ENCODE peak calls at places on chromosome 4, in five cellular contexts. H, W, R, E and Y are unnamed samples.

GRCh38 chr4:150573534-150573933 is 8.4 kb upstream of the MAB21L2 start:
- DNase-seq in R (no peak), H (no peak), W (peak; percentile 64), E (no peak), Y (no peak)

GRCh38 chr4:48079972-48080391 is 54.1 kb downstream of the TXK start:
- DNase-seq in H (no peak), E (no peak), R (no peak), W (peak; percentile 62), Y (no peak)

GRCh38 chr4:945274-946102 is 13.2 kb downstream of the TMEM175 start:
- DNase-seq in R (no peak), W (no peak), H (no peak), E (no peak), Y (no peak)

GRCh38 chr4:136369073-136369472 is 1163.2 kb downstream of the PCDH18 start:
- DNase-seq in H (no peak), W (peak; percentile 69), E (no peak), R (no peak), Y (no peak)

GRCh38 chr4:74426101-74426500 is 18.8 kb upstream of the AREG start:
- DNase-seq in R (no peak), E (no peak), H (no peak), W (no peak), Y (no peak)

GRCh38 chr4:146949559-146949958 is 3.9 kb upstream of the TTC29 start:
- DNase-seq in E (no peak), H (no peak), R (no peak), W (no peak), Y (no peak)

GRCh38 chr4:57265831-57266582 is 155.8 kb upstream of the IGFBP7 start:
- DNase-seq in H (no peak), E (no peak), R (no peak), W (no peak), Y (no peak)

GRCh38 chr4:110245567-110245966 is 47.2 kb upstream of the ELOVL6 start:
- DNase-seq in R (no peak), H (no peak), W (peak; percentile 56), E (no peak), Y (no peak)

GRCh38 chr4:184762100-184762499 is 28.2 kb upstream of the CENPU start:
- DNase-seq in W (no peak), E (no peak), H (no peak), R (no peak), Y (peak; percentile 57)

GRCh38 chr4:141121768-141122415 is 11.4 kb downstream of the RNF150 start:
- DNase-seq in R (no peak), W (no peak), E (no peak), H (no peak), Y (no peak)

GRCh38 chr4:172392741-172393140 is 579.5 kb downstream of the GALNTL6 start:
- DNase-seq in E (no peak), R (no peak), W (no peak), H (no peak), Y (no peak)

GRCh38 chr4:48483777-48484493 is 792 bp downstream of the SLC10A4 start:
- DNase-seq in R (no peak), H (no peak), W (no peak), E (no peak), Y (no peak)

GRCh38 chr4:158033416-158033863 is 139.4 kb downstream of the GASK1B start:
- DNase-seq in R (no peak), E (no peak), W (peak; percentile 78), H (no peak), Y (no peak)

GRCh38 chr4:131644619-131645018 is 1504.5 kb upstream of the PCDH10 start:
- DNase-seq in W (no peak), H (no peak), E (no peak), R (no peak), Y (no peak)

GRCh38 chr4:39541987-39542632 is 14.9 kb upstream of the UGDH start:
- DNase-seq in H (no peak), E (no peak), W (no peak), R (no peak), Y (no peak)

GRCh38 chr4:52052475-52052780 is 1.3 kb downstream of the SPATA18 start:
- DNase-seq in W (peak; percentile 49), E (no peak), R (peak; percentile 16), H (no peak), Y (no peak)

GRCh38 chr4:130257271-130257670 is 1161.3 kb downstream of the C4orf33 start:
- DNase-seq in W (peak; percentile 81), E (no peak), H (no peak), R (no peak), Y (no peak)

GRCh38 chr4:102868782-102869568 is at the start of gene CISD2:
- DNase-seq in E (peak; percentile 96), W (peak; percentile 80), H (peak; percentile 87), R (peak; percentile 81), Y (peak; percentile 92)

GRCh38 chr4:149404143-149404542 is 411.5 kb downstream of the IQCM start:
- DNase-seq in W (no peak), R (no peak), E (no peak), H (no peak), Y (no peak)

DNA sequence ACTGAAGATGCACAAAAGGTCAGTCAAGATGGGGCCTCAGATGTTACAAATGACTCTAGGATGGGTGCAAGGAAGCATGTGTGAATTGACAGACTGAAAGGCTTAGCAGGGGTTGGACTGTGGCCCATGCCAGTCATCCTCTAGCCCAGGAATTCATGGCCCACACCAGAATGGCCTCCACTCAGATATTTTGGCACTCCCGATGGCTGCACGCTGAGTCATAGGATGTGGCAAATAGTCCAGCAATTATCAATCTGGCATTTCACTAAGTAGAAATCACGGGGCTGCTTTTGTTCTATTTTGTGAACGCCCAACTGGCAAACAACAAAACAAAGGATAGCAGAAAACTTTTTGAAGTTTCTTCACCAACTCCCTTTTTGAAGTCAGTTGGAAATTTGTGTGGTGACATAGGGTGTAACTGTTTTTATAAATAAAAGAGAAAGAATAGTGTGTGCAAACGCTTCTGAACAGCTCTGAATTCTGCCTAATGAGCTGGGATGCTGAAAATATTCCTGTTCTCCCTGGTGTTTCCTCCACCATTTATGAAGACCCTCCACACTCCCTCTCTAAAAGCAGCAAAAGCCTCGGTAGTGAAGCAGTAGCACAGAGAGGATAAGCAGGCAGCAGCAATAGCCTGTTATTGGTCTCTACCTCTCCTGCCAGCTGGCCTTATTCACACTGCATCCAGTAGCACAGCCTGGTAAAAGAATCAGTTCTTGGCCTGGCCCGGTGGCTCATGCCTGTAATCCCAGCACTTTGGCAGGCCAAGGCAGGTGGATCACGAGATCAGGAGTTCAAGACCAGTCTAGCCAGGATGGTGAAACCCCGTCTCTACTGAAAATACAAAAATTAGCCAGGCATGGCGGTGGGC is 406.2 kb downstream of the IQCM start:
- DNase-seq in W (peak; percentile 92), R (no peak), E (no peak), H (no peak), Y (no peak)
- H3K4me3 ChIP-seq in W (no peak overlapping the region), R (no peak overlapping the region), E (no peak overlapping the region), H (no peak overlapping the region), Y (no peak overlapping the region)

GRCh38 chr4:84497220-84497834 is 1.8 kb downstream of the NKX6-1 start:
- DNase-seq in R (no peak), H (no peak), E (no peak), W (peak; percentile 41), Y (no peak)
- H3K4me3 ChIP-seq in R (no peak overlapping the region), H (no peak overlapping the region), E (peak overlapping the region; percentile 42), W (peak overlapping the region; percentile 54), Y (no peak overlapping the region)

GRCh38 chr4:25658357-25658771 is 2.7 kb downstream of the SLC34A2 start:
- DNase-seq in H (no peak), W (no peak), R (no peak), E (no peak), Y (no peak)
- H3K4me3 ChIP-seq in H (no peak overlapping the region), W (no peak overlapping the region), R (no peak overlapping the region), E (no peak overlapping the region), Y (no peak overlapping the region)

GRCh38 chr4:119626943-119627266 is 1.7 kb downstream of the PDE5A start:
- DNase-seq in H (no peak), R (no peak), E (no peak), W (no peak), Y (no peak)

GRCh38 chr4:119629142-119629471 is 503 bp upstream of the PDE5A start:
- DNase-seq in H (no peak), E (no peak), W (no peak), R (no peak), Y (no peak)

GRCh38 chr4:119628281-119629141 is at the start of gene PDE5A:
- DNase-seq in W (peak; percentile 60), E (peak; percentile 92), H (peak; percentile 52), R (no peak), Y (peak; percentile 70)

GRCh38 chr4:119626420-119626819 is 2.2 kb downstream of the PDE5A start:
- DNase-seq in R (no peak), W (no peak), H (no peak), E (peak; percentile 44), Y (no peak)

DNA sequence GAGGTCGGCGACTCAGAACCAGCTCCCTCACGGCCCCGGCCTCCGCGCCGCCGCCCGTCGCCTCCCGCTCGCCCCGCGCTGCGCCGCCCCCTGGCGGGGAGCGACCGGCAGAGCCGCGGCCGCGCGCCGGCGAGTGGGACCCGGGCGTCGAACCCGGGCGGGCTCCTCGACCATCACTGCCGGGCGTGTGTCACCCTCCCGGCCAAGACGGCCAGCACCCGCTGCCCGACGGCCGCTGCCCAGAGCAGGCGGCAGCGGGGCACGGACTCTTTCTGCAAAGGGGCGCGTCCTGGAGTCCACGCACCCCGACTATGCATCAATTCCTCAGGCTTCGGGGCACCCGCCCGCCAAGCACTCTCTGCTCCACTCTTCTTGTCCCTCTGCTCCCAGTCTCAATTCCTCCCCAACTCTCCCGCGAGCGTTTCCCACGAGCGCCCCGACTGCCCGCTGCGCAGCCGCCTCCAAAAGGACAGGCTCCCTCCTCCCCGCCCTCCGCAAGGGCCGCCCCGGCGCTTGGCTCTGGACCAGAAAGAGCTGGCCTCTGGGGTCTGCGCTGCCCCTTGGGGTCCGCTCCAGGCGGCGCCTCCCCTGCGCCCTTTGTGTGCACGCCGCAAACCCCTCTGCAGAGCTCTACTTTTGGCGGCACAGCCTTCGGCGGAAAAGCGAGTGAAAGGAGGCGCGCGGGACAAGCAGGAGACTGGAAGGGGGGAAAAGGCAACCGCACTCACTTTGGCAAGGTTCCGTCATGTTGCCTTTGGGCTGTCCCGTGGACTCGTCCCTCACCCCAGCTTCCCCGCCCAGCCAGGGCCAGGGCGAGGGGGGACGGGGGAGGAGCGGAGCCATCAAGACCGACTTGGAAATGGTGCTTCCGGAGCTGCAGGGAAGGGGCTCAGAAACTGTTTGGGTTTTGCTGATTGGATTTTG is 1.1 kb downstream of the PDE5A start:
- DNase-seq in W (peak; percentile 65), H (peak; percentile 24), E (peak; percentile 76), R (no peak), Y (peak; percentile 64)
- H3K4me3 ChIP-seq in W (peak overlapping the region; percentile 77), H (peak overlapping the region; percentile 78), E (peak overlapping the region; percentile 92), R (peak overlapping the region; percentile 59), Y (peak overlapping the region; percentile 67)

GRCh38 chr4:144645621-144646522 is at the start of gene HHIP:
- DNase-seq in H (no peak), W (peak; percentile 63), E (peak; percentile 51), R (no peak), Y (no peak)

GRCh38 chr4:144645102-144645469 is 870 bp upstream of the HHIP start:
- DNase-seq in W (no peak), R (no peak), E (no peak), H (no peak), Y (no peak)

GRCh38 chr4:144648042-144648441 is 2.1 kb downstream of the HHIP start:
- DNase-seq in W (no peak), H (no peak), E (no peak), R (no peak), Y (no peak)

GRCh38 chr4:144646523-144647094 is 653 bp downstream of the HHIP start:
- DNase-seq in H (no peak), E (no peak), R (no peak), W (no peak), Y (no peak)

GRCh38 chr4:144647095-144647959 is 1.4 kb downstream of the HHIP start:
- DNase-seq in W (peak; percentile 55), H (no peak), E (no peak), R (no peak), Y (no peak)
- H3K4me3 ChIP-seq in W (peak overlapping the region; percentile 98), H (no peak overlapping the region), E (peak overlapping the region; percentile 54), R (no peak overlapping the region), Y (no peak overlapping the region)